ENCODE peak calls at places on chromosomes 2 and 18, in ten cellular contexts. N is suprapubic skin, J is astrocyte of the spinal cord, Y is endothelial cell, V is osteoblast, E is A549, X is stomach, B is dorsolateral prefrontal cortex, S is epithelial cell of esophagus, O is endodermal cell. M is an unnamed sample.

GRCh38 chr2:233059547-233059796 is 670 bp upstream of the INPP5D start:
- DNase-seq in B (no peak), N (peak; percentile 73), J (no peak), Y (no peak), X (no peak), S (no peak), O (peak; percentile 72), V (no peak), E (no peak), M (no peak)

GRCh38 chr2:46702537-46702936 is 213.1 kb downstream of the MCFD2 start:
- DNase-seq in Y (no peak), V (no peak), E (no peak), J (no peak), X (no peak), B (no peak), S (no peak), O (no peak), N (no peak), M (no peak)

GRCh38 chr2:675982-676646 is 1.1 kb downstream of the TMEM18 start:
- DNase-seq in O (peak; percentile 94), Y (peak; percentile 39), E (peak; percentile 50), J (peak; percentile 86), X (no peak), S (peak; percentile 96), V (peak; percentile 91), B (peak; percentile 56), N (no peak), M (peak; percentile 89)

GRCh38 chr2:239204876-239205468 is 195.8 kb downstream of the HDAC4 start:
- DNase-seq in N (peak; percentile 58), Y (no peak), B (no peak), V (peak; percentile 66), E (no peak), O (no peak), J (no peak), X (no peak), S (no peak), M (no peak)

GRCh38 chr2:20106746-20107145 is 55.3 kb upstream of the LAPTM4A start:
- DNase-seq in Y (peak; percentile 76), O (peak; percentile 95), E (no peak), J (no peak), V (no peak), B (no peak), X (no peak), S (peak; percentile 69), N (no peak), M (no peak)

GRCh38 chr2:130755234-130756040 is at the start of gene AMER3:
- DNase-seq in V (peak; percentile 79), N (no peak), B (peak; percentile 82), S (no peak), X (no peak), Y (no peak), J (no peak), O (peak; percentile 91), E (no peak), M (no peak)

GRCh38 chr2:10750610-10751009 is 29.2 kb downstream of the ATP6V1C2 start:
- DNase-seq in V (no peak), X (no peak), S (peak; percentile 36), B (no peak), J (peak; percentile 3), Y (no peak), O (no peak), N (no peak), E (no peak), M (no peak)

GRCh38 chr2:119856469-119856901 is 96.8 kb downstream of the PTPN4 start:
- DNase-seq in N (no peak), B (no peak), Y (no peak), V (no peak), S (peak; percentile 59), X (no peak), J (no peak), E (no peak), O (no peak), M (no peak)

GRCh38 chr18:35378206-35378795 is 1.2 kb upstream of the ZNF396 start:
- DNase-seq in N (no peak), Y (no peak), S (peak; percentile 47), J (peak; percentile 10), B (no peak), X (no peak), E (no peak), O (no peak), V (peak; percentile 85), M (peak; percentile 13)

GRCh38 chr2:156065912-156066311 is 266.6 kb downstream of the NR4A2 start:
- DNase-seq in V (no peak), Y (no peak), S (peak; percentile 40), B (no peak), N (no peak), J (no peak), E (peak; percentile 0), X (no peak), O (no peak), M (no peak)

GRCh38 chr2:95158441-95158840 is 1.2 kb downstream of the ZNF514 start:
- DNase-seq in V (no peak), X (no peak), N (no peak), O (no peak), S (no peak), Y (no peak), E (no peak), B (no peak), J (no peak), M (peak; percentile 15)

GRCh38 chr18:75205760-75206109 is 3.2 kb downstream of the PTGR3 start:
- DNase-seq in Y (no peak), S (no peak), B (no peak), X (no peak), N (no peak), V (no peak), O (no peak), J (peak; percentile 66), E (no peak), M (peak; percentile 80)

DNA sequence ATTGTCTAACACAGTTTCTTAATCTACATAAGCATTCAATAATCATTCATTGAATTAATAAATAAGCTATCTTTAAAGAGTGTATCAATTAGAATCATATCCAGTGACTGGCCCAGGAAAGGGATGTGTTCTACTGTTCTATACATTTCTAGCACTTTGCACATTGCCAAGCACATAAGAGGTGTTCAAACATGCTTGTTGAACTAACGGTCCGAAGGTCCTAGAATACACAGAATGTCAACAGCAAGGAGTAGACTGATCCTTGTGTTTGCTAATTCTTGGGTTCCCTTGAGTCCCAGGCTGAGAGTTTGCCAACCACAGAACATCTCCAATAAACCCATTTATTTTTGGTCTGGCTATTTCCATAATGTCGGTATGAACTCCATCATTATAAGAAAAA is 331.7 kb upstream of the DCC start:
- DNase-seq in O (no peak), S (no peak), J (no peak), N (no peak), B (no peak), Y (no peak), V (no peak), X (no peak), E (no peak), M (no peak)
- TF ChIP-seq CTCF in O (no peak), S (no peak), J (no peak), N (no peak), B (no peak), Y (no peak), V (no peak), X (no peak), E (no peak), M (no peak)

GRCh38 chr18:57906852-57907251 is 103.7 kb upstream of the ATP8B1 start:
- DNase-seq in E (peak; percentile 10), X (no peak), N (no peak), O (peak; percentile 61), J (no peak), V (no peak), S (peak; percentile 50), B (no peak), Y (no peak), M (no peak)
- TF ChIP-seq CTCF in E (no peak), X (no peak), N (no peak), O (peak; percentile 66), J (peak; percentile 37), V (peak; percentile 44), S (peak; percentile 56), B (no peak), Y (no peak), M (peak; percentile 14)

GRCh38 chr2:151688719-151689118 is 45.6 kb downstream of the NEB start:
- DNase-seq in E (no peak), B (no peak), J (no peak), X (no peak), V (no peak), S (no peak), O (no peak), Y (no peak), N (no peak), M (no peak)

GRCh38 chr2:151695778-151696177 is 38.5 kb downstream of the NEB start:
- DNase-seq in V (no peak), N (no peak), Y (no peak), X (no peak), S (no peak), O (no peak), B (no peak), E (no peak), J (no peak), M (no peak)

DNA sequence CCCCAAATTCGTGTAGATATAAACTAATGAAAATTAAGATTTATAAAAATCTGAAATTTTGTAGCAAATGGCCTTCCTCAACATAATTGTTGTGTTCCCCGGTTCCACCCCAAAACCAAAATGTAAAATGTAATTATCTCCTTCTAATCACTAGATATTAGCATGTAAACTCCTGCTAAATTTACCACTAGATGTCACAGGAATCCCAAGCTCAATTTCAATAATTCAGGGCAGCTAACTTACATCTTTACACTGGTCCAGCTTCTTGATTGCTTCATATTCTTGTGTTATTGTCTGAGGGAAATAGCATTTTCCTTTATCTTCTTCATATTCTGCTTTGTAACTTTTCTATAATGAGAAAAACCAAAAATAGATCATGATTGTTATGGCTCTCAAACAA is 42.7 kb downstream of the NEB start:
- DNase-seq in J (no peak), Y (no peak), N (no peak), B (no peak), X (no peak), S (no peak), V (no peak), E (no peak), O (no peak), M (no peak)
- TF ChIP-seq CTCF in J (no peak), Y (no peak), N (no peak), B (no peak), X (no peak), S (no peak), V (no peak), E (no peak), O (no peak), M (no peak)

GRCh38 chr2:203861197-203861596 is 6.4 kb upstream of the CTLA4 start:
- DNase-seq in J (no peak), O (no peak), X (no peak), B (no peak), V (no peak), S (no peak), E (no peak), N (no peak), Y (no peak), M (no peak)

GRCh38 chr2:203857656-203858055 is 9.9 kb upstream of the CTLA4 start:
- DNase-seq in B (no peak), V (no peak), N (no peak), X (no peak), E (no peak), S (no peak), O (no peak), J (no peak), Y (no peak), M (no peak)

GRCh38 chr2:203855274-203855673 is 12.3 kb upstream of the CTLA4 start:
- DNase-seq in J (no peak), S (no peak), B (no peak), X (no peak), N (no peak), V (peak; percentile 10), Y (no peak), E (no peak), O (no peak), M (no peak)

GRCh38 chr2:203859030-203859854 is 8.3 kb upstream of the CTLA4 start:
- DNase-seq in N (no peak), S (no peak), J (no peak), B (no peak), X (no peak), V (no peak), O (no peak), E (no peak), Y (no peak), M (no peak)

GRCh38 chr2:203858176-203858575 is 9.4 kb upstream of the CTLA4 start:
- DNase-seq in V (no peak), O (no peak), B (no peak), S (no peak), Y (no peak), J (no peak), X (no peak), N (no peak), E (no peak), M (no peak)
- TF ChIP-seq CTCF in V (no peak), O (peak; percentile 29), B (no peak), S (no peak), Y (no peak), J (no peak), X (no peak), N (no peak), E (no peak), M (no peak)

M was measured in foreskin fibroblast.